ENCODE peak calls at places on chromosomes 5 and 9, in seven cellular contexts. R is breast epithelium, I is upper lobe of left lung, T is HCT116, S is cardiac fibroblast, L is HFFc6, M is cardiac muscle cell. G is an unnamed sample.

GRCh38 chr5:62268792-62269191 is 37.2 kb upstream of the KIF2A start:
- DNase-seq in I (no peak), T (no peak), L (no peak), M (no peak), S (no peak), R (no peak), G (no peak)

GRCh38 chr9:131394464-131395026 is 659 bp downstream of the PRRC2B start:
- DNase-seq in I (peak; percentile 93), S (peak; percentile 48), R (no peak), L (peak; percentile 25), M (peak; percentile 60), T (no peak), G (no peak)

GRCh38 chr9:109506097-109506712 is 8.1 kb upstream of the PTPN3 start:
- DNase-seq in S (no peak), T (no peak), L (no peak), I (no peak), R (no peak), M (no peak), G (no peak)

GRCh38 chr5:67246108-67246507 is 49.5 kb upstream of the CD180 start:
- DNase-seq in S (peak; percentile 95), T (peak; percentile 53), L (peak; percentile 63), I (no peak), R (no peak), M (peak; percentile 76), G (no peak)

GRCh38 chr9:116062206-116062550 is 91.4 kb upstream of the PAPPA start:
- DNase-seq in L (no peak), T (no peak), I (no peak), S (no peak), R (no peak), M (no peak), G (no peak)

GRCh38 chr9:134203224-134203623 is 38.9 kb upstream of the RNU6ATAC start:
- DNase-seq in S (no peak), M (no peak), R (no peak), I (no peak), L (no peak), T (no peak), G (no peak)

GRCh38 chr5:142925795-142926194 is 155.6 kb downstream of the ARHGAP26 start:
- DNase-seq in I (no peak), R (no peak), S (peak; percentile 81), L (peak; percentile 82), T (no peak), M (no peak), G (no peak)

GRCh38 chr5:170307575-170308465 is 10.2 kb upstream of the LCP2 start:
- DNase-seq in S (peak; percentile 93), I (no peak), T (no peak), L (peak; percentile 10), R (no peak), M (peak; percentile 62), G (peak; percentile 92)

GRCh38 chr5:161400583-161400982 is 145.9 kb downstream of the GABRB2 start:
- DNase-seq in M (no peak), L (no peak), R (no peak), S (no peak), I (no peak), T (no peak), G (no peak)

GRCh38 chr9:120424248-120424647 is 155.7 kb downstream of the CDK5RAP2 start:
- DNase-seq in L (no peak), R (no peak), S (no peak), M (no peak), I (no peak), T (no peak), G (no peak)

GRCh38 chr9:2292733-2293132 is 277.6 kb downstream of the SMARCA2 start:
- DNase-seq in T (no peak), R (no peak), L (no peak), I (no peak), S (no peak), M (no peak), G (no peak)

GRCh38 chr5:139677404-139678282 is 29.5 kb downstream of the CXXC5 start:
- DNase-seq in S (no peak), M (peak; percentile 65), L (no peak), I (no peak), R (no peak), T (no peak), G (no peak)

GRCh38 chr5:84382363-84383295 is 2.1 kb downstream of the EDIL3 start:
- DNase-seq in R (no peak), I (peak; percentile 80), T (no peak), S (peak; percentile 65), M (peak; percentile 72), L (no peak), G (no peak)

GRCh38 chr9:125878241-125878640 is 131.1 kb downstream of the PBX3 start:
- DNase-seq in T (no peak), I (no peak), L (no peak), M (no peak), R (no peak), S (peak; percentile 74), G (no peak)

GRCh38 chr9:14441976-14442651 is 128.2 kb upstream of the NFIB start:
- DNase-seq in L (no peak), M (peak; percentile 20), R (no peak), T (peak; percentile 72), S (peak; percentile 34), I (no peak), G (no peak)

GRCh38 chr5:51345106-51345505 is 38.1 kb upstream of the ISL1 start:
- DNase-seq in S (peak; percentile 1), T (peak; percentile 34), I (no peak), L (no peak), M (no peak), R (no peak), G (no peak)

GRCh38 chr9:71733176-71733575 is 35.1 kb downstream of the CEMIP2 start:
- DNase-seq in I (no peak), T (no peak), M (no peak), S (no peak), R (no peak), L (peak; percentile 18), G (no peak)

GRCh38 chr9:127311239-127311741 is 46.7 kb downstream of the GARNL3 start:
- DNase-seq in I (no peak), M (peak; percentile 27), L (peak; percentile 55), T (peak; percentile 1), R (no peak), S (peak; percentile 90), G (peak; percentile 87)

GRCh38 chr5:76610196-76610595 is 13.0 kb downstream of the F2RL2 start:
- DNase-seq in I (no peak), S (peak; percentile 39), R (no peak), L (no peak), T (no peak), M (no peak), G (no peak)

GRCh38 chr9:137666505-137666809 is 47.7 kb downstream of the EHMT1 start:
- DNase-seq in R (no peak), L (no peak), S (no peak), I (peak; percentile 61), M (no peak), T (no peak), G (no peak)

GRCh38 chr9:74577956-74578355 is 80.8 kb downstream of the RORB start:
- DNase-seq in L (no peak), I (no peak), T (peak; percentile 1), R (no peak), M (no peak), S (peak; percentile 5), G (no peak)

GRCh38 chr5:136021016-136021405 is 7.8 kb upstream of the TGFBI start:
- DNase-seq in M (no peak), T (no peak), L (peak; percentile 50), S (peak; percentile 86), R (no peak), I (no peak), G (no peak)

GRCh38 chr9:6271508-6272228 is 56.1 kb downstream of the IL33 start:
- DNase-seq in R (no peak), L (no peak), I (no peak), T (no peak), M (no peak), S (no peak), G (no peak)

GRCh38 chr5:135466178-135467050 is 14.3 kb upstream of the TIFAB start:
- DNase-seq in M (peak; percentile 89), S (peak; percentile 73), T (peak; percentile 36), R (peak; percentile 80), L (peak; percentile 35), I (peak; percentile 93), G (no peak)

DNA sequence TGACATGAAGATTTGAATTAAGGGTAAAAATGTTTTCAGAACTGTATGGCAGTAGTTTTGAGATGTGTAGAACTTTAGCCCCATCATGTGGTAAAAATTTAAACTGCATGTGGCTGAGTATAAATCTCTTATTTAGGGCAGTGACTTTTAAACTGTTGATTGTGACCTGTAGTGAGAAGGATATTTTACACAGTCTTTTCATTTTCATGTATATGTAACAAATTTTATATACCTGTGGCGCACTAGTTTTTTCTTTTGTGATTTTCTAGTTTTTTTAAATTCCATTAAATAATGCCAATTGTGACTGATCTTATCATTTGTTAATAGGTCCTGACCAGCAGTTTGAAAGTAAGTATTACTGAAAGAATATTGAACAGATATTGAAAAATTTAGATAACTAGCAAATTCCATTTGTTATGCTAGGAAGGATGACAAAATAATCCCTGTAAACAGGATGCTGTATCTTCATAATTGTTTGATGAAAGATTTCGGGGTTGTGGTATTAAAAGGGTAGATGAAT is 47.2 kb downstream of the GPBP1 start:
- DNase-seq in L (peak; percentile 52), T (peak; percentile 35), R (no peak), I (no peak), M (peak; percentile 63), S (peak; percentile 82), G (no peak)
- TF ChIP-seq CTCF in L (peak; percentile 96), T (peak; percentile 69), R (peak; percentile 94), I (peak; percentile 94), M (peak; percentile 70), S (peak; percentile 75), G (peak; percentile 80)

GRCh38 chr5:72955768-72956323 is at the start of gene FCHO2:
- DNase-seq in T (peak; percentile 94), R (peak; percentile 97), S (peak; percentile 98), L (peak; percentile 96), I (peak; percentile 100), M (peak; percentile 98), G (peak; percentile 90)
- TF ChIP-seq CTCF in T (peak; percentile 72), R (peak; percentile 94), S (peak; percentile 75), L (peak; percentile 98), I (peak; percentile 82), M (peak; percentile 75), G (peak; percentile 90)

DNA sequence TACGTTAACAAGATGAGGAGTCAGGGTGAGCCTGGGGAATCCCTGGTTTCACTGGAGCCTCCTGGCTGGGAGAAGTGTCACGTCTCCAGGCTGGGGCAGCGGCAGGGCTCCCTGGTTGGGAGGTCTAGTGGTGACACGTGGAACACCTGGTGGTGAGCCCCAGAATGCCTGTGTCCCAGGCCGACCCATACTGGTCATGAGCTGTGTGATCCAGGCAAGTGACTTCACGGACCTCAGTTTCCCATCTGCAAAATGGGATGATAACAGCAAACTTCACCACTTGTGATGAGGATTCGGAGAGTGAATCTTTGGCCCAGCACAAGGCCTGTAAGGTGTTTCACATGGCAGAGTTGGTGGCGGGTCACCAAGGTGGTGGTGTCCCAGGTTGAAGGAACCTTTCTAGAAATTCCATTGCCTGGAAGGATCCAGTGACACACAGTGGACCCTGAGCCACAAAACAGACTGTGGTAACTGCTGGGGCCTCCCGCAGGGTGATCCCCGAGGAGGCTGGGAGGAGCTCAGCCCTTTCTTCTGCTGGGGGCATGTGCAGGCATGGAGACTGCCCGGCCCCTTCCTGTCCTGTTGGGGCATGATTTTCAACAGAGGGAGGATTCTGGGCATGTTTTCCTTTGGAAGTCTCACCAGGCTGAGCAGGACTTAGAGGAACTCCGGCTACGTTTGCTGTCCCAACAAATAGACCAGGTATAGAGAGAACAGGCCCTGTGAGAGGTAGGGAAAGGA is 153.9 kb upstream of the IER5L start:
- DNase-seq in I (no peak), R (no peak), L (no peak), S (no peak), M (no peak), T (no peak), G (no peak)
- TF ChIP-seq CTCF in I (no peak), R (peak; percentile 15), L (no peak), S (no peak), M (no peak), T (no peak), G (no peak)

GRCh38 chr5:149828161-149829011 is 98.3 kb downstream of the PPARGC1B start:
- DNase-seq in M (peak; percentile 95), I (no peak), L (peak; percentile 80), S (peak; percentile 98), R (peak; percentile 89), T (peak; percentile 77), G (no peak)
- TF ChIP-seq CTCF in M (peak; percentile 81), I (peak; percentile 74), L (peak; percentile 97), S (peak; percentile 87), R (peak; percentile 93), T (peak; percentile 79), G (peak; percentile 81)

G was measured in ascending aorta.